ENCODE peak calls at places on chromosomes 16 and 17, in ten cellular contexts. K, U, M, N, Q, S, Y, H, J and F are unnamed samples.

GRCh38 chr17:2797632-2798031 is 1.4 kb downstream of the RAP1GAP2 start:
- DNase-seq in U (no peak), S (no peak), J (no peak), M (no peak), H (no peak), Q (no peak), Y (no peak), N (peak), K (no peak), F (no peak)

GRCh38 chr16:66968847-66969246 is 7.8 kb downstream of the CES3 start:
- DNase-seq in N (no peak), Q (no peak), K (no peak), U (no peak), Y (peak), H (no peak), S (no peak), J (no peak), M (no peak), F (no peak)

GRCh38 chr16:77359065-77359502 is 75.8 kb downstream of the ADAMTS18 start:
- DNase-seq in Y (peak), M (peak), K (no peak), H (no peak), J (peak), Q (peak), U (peak), S (no peak), N (no peak), F (peak)

GRCh38 chr16:912684-913613 is 57.8 kb downstream of the LMF1 start:
- DNase-seq in H (no peak), U (no peak), N (no peak), M (peak), J (no peak), S (no peak), Y (no peak), K (no peak), Q (no peak), F (no peak)

GRCh38 chr16:49755291-49755611 is 100.7 kb downstream of the ZNF423 start:
- DNase-seq in K (no peak), M (no peak), J (no peak), Q (peak), H (no peak), Y (peak), N (no peak), U (peak), S (no peak), F (no peak)

GRCh38 chr17:81044764-81045589 is 10.0 kb downstream of the BAIAP2 start:
- DNase-seq in S (no peak), Q (no peak), H (no peak), N (peak), K (peak), U (peak), Y (peak), J (peak), M (peak), F (no peak)

GRCh38 chr17:48093341-48094045 is 7.8 kb downstream of the CBX1 start:
- DNase-seq in K (no peak), J (no peak), U (no peak), S (no peak), M (no peak), H (no peak), Q (no peak), Y (no peak), N (no peak), F (no peak)

GRCh38 chr16:66490774-66491715 is 58.9 kb downstream of the TK2 start:
- DNase-seq in Q (no peak), K (no peak), U (no peak), Y (no peak), S (no peak), N (no peak), J (no peak), M (no peak), H (no peak), F (no peak)

GRCh38 chr16:87634411-87634810 is 32.1 kb downstream of the JPH3 start:
- DNase-seq in Y (no peak), K (no peak), J (no peak), Q (no peak), N (no peak), H (no peak), S (no peak), M (no peak), U (no peak), F (no peak)

GRCh38 chr17:57630736-57631135 is 114.4 kb downstream of the CCDC182 start:
- DNase-seq in U (no peak), J (no peak), H (no peak), M (no peak), Q (no peak), N (no peak), S (no peak), K (no peak), Y (no peak), F (no peak)